ENCODE peak calls at places on chromosomes 4 and X, in eight cellular contexts. One of them, this sample, is unnamed.

GRCh38 chrX:153707406-153707805 is 16.8 kb downstream of the BCAP31 start:
- DNase-seq in NAMALWA: no peak
- DNase-seq in PC-3: no peak
- DNase-seq in lung microvascular endothelial cell: no peak
- DNase-seq in NCI-H82: no peak
- DNase-seq in CD4-positive, alpha-beta memory T cell: no peak
- DNase-seq in astrocyte of the spinal cord: no peak
- DNase-seq in anterior cingulate cortex: no peak
- DNase-seq in this sample: no peak

GRCh38 chr4:99669084-99669483 is 11.5 kb upstream of the C4orf54 start:
- DNase-seq in NAMALWA: no peak
- DNase-seq in PC-3: no peak
- DNase-seq in lung microvascular endothelial cell: no peak
- DNase-seq in NCI-H82: no peak
- DNase-seq in CD4-positive, alpha-beta memory T cell: no peak
- DNase-seq in astrocyte of the spinal cord: peak
- DNase-seq in anterior cingulate cortex: no peak
- DNase-seq in this sample: no peak

GRCh38 chr4:185479507-185479971 is 8.0 kb upstream of the CCDC110 start:
- DNase-seq in NAMALWA: peak
- DNase-seq in PC-3: no peak
- DNase-seq in lung microvascular endothelial cell: no peak
- DNase-seq in NCI-H82: no peak
- DNase-seq in CD4-positive, alpha-beta memory T cell: no peak
- DNase-seq in astrocyte of the spinal cord: no peak
- DNase-seq in anterior cingulate cortex: no peak
- DNase-seq in this sample: no peak

GRCh38 chrX:63250253-63250868 is 100.8 kb downstream of the SPIN4 start:
- DNase-seq in NAMALWA: peak
- DNase-seq in PC-3: peak
- DNase-seq in lung microvascular endothelial cell: peak
- DNase-seq in NCI-H82: no peak
- DNase-seq in CD4-positive, alpha-beta memory T cell: peak
- DNase-seq in astrocyte of the spinal cord: peak
- DNase-seq in anterior cingulate cortex: no peak
- DNase-seq in this sample: peak

GRCh38 chrX:144219035-144219434 is 335.2 kb downstream of the UBE2NL start:
- DNase-seq in NAMALWA: no peak
- DNase-seq in PC-3: peak
- DNase-seq in lung microvascular endothelial cell: no peak
- DNase-seq in NCI-H82: peak
- DNase-seq in CD4-positive, alpha-beta memory T cell: no peak
- DNase-seq in astrocyte of the spinal cord: no peak
- DNase-seq in anterior cingulate cortex: no peak
- DNase-seq in this sample: no peak

GRCh38 chrX:153179131-153179530 is at the start of gene MAGEA1:
- DNase-seq in NAMALWA: no peak
- DNase-seq in PC-3: no peak
- DNase-seq in lung microvascular endothelial cell: no peak
- DNase-seq in NCI-H82: no peak
- DNase-seq in CD4-positive, alpha-beta memory T cell: no peak
- DNase-seq in astrocyte of the spinal cord: no peak
- DNase-seq in anterior cingulate cortex: no peak
- DNase-seq in this sample: no peak

GRCh38 chr4:79578613-79579012 is 170.6 kb upstream of the GK2 start:
- DNase-seq in NAMALWA: no peak
- DNase-seq in PC-3: no peak
- DNase-seq in lung microvascular endothelial cell: no peak
- DNase-seq in NCI-H82: no peak
- DNase-seq in CD4-positive, alpha-beta memory T cell: no peak
- DNase-seq in astrocyte of the spinal cord: no peak
- DNase-seq in anterior cingulate cortex: no peak
- DNase-seq in this sample: no peak

GRCh38 chrX:130167040-130167439 is 1.4 kb upstream of the AIFM1 start:
- DNase-seq in NAMALWA: no peak
- DNase-seq in PC-3: no peak
- DNase-seq in lung microvascular endothelial cell: no peak
- DNase-seq in NCI-H82: no peak
- DNase-seq in CD4-positive, alpha-beta memory T cell: no peak
- DNase-seq in astrocyte of the spinal cord: no peak
- DNase-seq in anterior cingulate cortex: no peak
- DNase-seq in this sample: no peak

GRCh38 chr4:140052050-140052449 is 101.9 kb downstream of the MAML3 start:
- DNase-seq in NAMALWA: peak
- DNase-seq in PC-3: peak
- DNase-seq in lung microvascular endothelial cell: peak
- DNase-seq in NCI-H82: peak
- DNase-seq in CD4-positive, alpha-beta memory T cell: peak
- DNase-seq in astrocyte of the spinal cord: peak
- DNase-seq in anterior cingulate cortex: peak
- DNase-seq in this sample: peak

GRCh38 chr4:169150806-169151205 is 120.0 kb downstream of the SH3RF1 start:
- DNase-seq in NAMALWA: no peak
- DNase-seq in PC-3: no peak
- DNase-seq in lung microvascular endothelial cell: no peak
- DNase-seq in NCI-H82: no peak
- DNase-seq in CD4-positive, alpha-beta memory T cell: no peak
- DNase-seq in astrocyte of the spinal cord: no peak
- DNase-seq in anterior cingulate cortex: no peak
- DNase-seq in this sample: no peak

GRCh38 chr4:188091-188490 is 63.8 kb downstream of the ZNF718 start:
- DNase-seq in NAMALWA: no peak
- DNase-seq in PC-3: no peak
- DNase-seq in lung microvascular endothelial cell: no peak
- DNase-seq in NCI-H82: no peak
- DNase-seq in CD4-positive, alpha-beta memory T cell: no peak
- DNase-seq in astrocyte of the spinal cord: no peak
- DNase-seq in anterior cingulate cortex: no peak
- DNase-seq in this sample: no peak

GRCh38 chr4:8577972-8578371 is 2.2 kb upstream of the GPR78 start:
- DNase-seq in NAMALWA: no peak
- DNase-seq in PC-3: no peak
- DNase-seq in lung microvascular endothelial cell: no peak
- DNase-seq in NCI-H82: no peak
- DNase-seq in CD4-positive, alpha-beta memory T cell: no peak
- DNase-seq in astrocyte of the spinal cord: no peak
- DNase-seq in anterior cingulate cortex: no peak
- DNase-seq in this sample: no peak

GRCh38 chr4:32864713-32865351 is 2144.7 kb downstream of the PCDH7 start:
- DNase-seq in NAMALWA: no peak
- DNase-seq in PC-3: peak
- DNase-seq in lung microvascular endothelial cell: no peak
- DNase-seq in NCI-H82: no peak
- DNase-seq in CD4-positive, alpha-beta memory T cell: no peak
- DNase-seq in astrocyte of the spinal cord: no peak
- DNase-seq in anterior cingulate cortex: no peak
- DNase-seq in this sample: no peak

GRCh38 chr4:82648356-82648755 is 86.6 kb upstream of the TMEM150C start:
- DNase-seq in NAMALWA: no peak
- DNase-seq in PC-3: peak
- DNase-seq in lung microvascular endothelial cell: no peak
- DNase-seq in NCI-H82: no peak
- DNase-seq in CD4-positive, alpha-beta memory T cell: no peak
- DNase-seq in astrocyte of the spinal cord: peak
- DNase-seq in anterior cingulate cortex: no peak
- DNase-seq in this sample: no peak

GRCh38 chr4:123939621-123940020 is 543.0 kb downstream of the SPRY1 start:
- DNase-seq in NAMALWA: no peak
- DNase-seq in PC-3: peak
- DNase-seq in lung microvascular endothelial cell: peak
- DNase-seq in NCI-H82: no peak
- DNase-seq in CD4-positive, alpha-beta memory T cell: no peak
- DNase-seq in astrocyte of the spinal cord: peak
- DNase-seq in anterior cingulate cortex: no peak
- DNase-seq in this sample: no peak

GRCh38 chr4:11904991-11905760 is 476.5 kb upstream of the HS3ST1 start:
- DNase-seq in NAMALWA: no peak
- DNase-seq in PC-3: no peak
- DNase-seq in lung microvascular endothelial cell: peak
- DNase-seq in NCI-H82: no peak
- DNase-seq in CD4-positive, alpha-beta memory T cell: no peak
- DNase-seq in astrocyte of the spinal cord: no peak
- DNase-seq in anterior cingulate cortex: no peak
- DNase-seq in this sample: no peak

GRCh38 chrX:73913580-73913979 is 350.6 kb downstream of the CHIC1 start:
- DNase-seq in NAMALWA: no peak
- DNase-seq in PC-3: no peak
- DNase-seq in lung microvascular endothelial cell: peak
- DNase-seq in NCI-H82: peak
- DNase-seq in CD4-positive, alpha-beta memory T cell: no peak
- DNase-seq in astrocyte of the spinal cord: peak
- DNase-seq in anterior cingulate cortex: no peak
- DNase-seq in this sample: no peak

GRCh38 chr4:100424376-100424775 is 93.4 kb downstream of the EMCN start:
- DNase-seq in NAMALWA: no peak
- DNase-seq in PC-3: no peak
- DNase-seq in lung microvascular endothelial cell: no peak
- DNase-seq in NCI-H82: no peak
- DNase-seq in CD4-positive, alpha-beta memory T cell: no peak
- DNase-seq in astrocyte of the spinal cord: no peak
- DNase-seq in anterior cingulate cortex: no peak
- DNase-seq in this sample: no peak

GRCh38 chr4:38091636-38092035 is 131.4 kb downstream of the PTTG2 start:
- DNase-seq in NAMALWA: no peak
- DNase-seq in PC-3: no peak
- DNase-seq in lung microvascular endothelial cell: no peak
- DNase-seq in NCI-H82: no peak
- DNase-seq in CD4-positive, alpha-beta memory T cell: no peak
- DNase-seq in astrocyte of the spinal cord: peak
- DNase-seq in anterior cingulate cortex: no peak
- DNase-seq in this sample: no peak

GRCh38 chr4:123849495-123849894 is 452.9 kb downstream of the SPRY1 start:
- DNase-seq in NAMALWA: no peak
- DNase-seq in PC-3: no peak
- DNase-seq in lung microvascular endothelial cell: no peak
- DNase-seq in NCI-H82: peak
- DNase-seq in CD4-positive, alpha-beta memory T cell: no peak
- DNase-seq in astrocyte of the spinal cord: no peak
- DNase-seq in anterior cingulate cortex: no peak
- DNase-seq in this sample: no peak

GRCh38 chrX:57607295-57608187 is 15.7 kb downstream of the ZXDB start:
- DNase-seq in NAMALWA: no peak
- DNase-seq in PC-3: no peak
- DNase-seq in lung microvascular endothelial cell: no peak
- DNase-seq in NCI-H82: peak
- DNase-seq in CD4-positive, alpha-beta memory T cell: no peak
- DNase-seq in astrocyte of the spinal cord: no peak
- DNase-seq in anterior cingulate cortex: no peak
- DNase-seq in this sample: no peak

GRCh38 chr4:151691639-151692442 is 69.0 kb downstream of the GATB start:
- DNase-seq in NAMALWA: no peak
- DNase-seq in PC-3: no peak
- DNase-seq in lung microvascular endothelial cell: no peak
- DNase-seq in NCI-H82: no peak
- DNase-seq in CD4-positive, alpha-beta memory T cell: no peak
- DNase-seq in astrocyte of the spinal cord: no peak
- DNase-seq in anterior cingulate cortex: no peak
- DNase-seq in this sample: no peak

GRCh38 chr4:157728215-157728614 is 444.6 kb downstream of the GASK1B start:
- DNase-seq in NAMALWA: no peak
- DNase-seq in PC-3: no peak
- DNase-seq in lung microvascular endothelial cell: no peak
- DNase-seq in NCI-H82: no peak
- DNase-seq in CD4-positive, alpha-beta memory T cell: no peak
- DNase-seq in astrocyte of the spinal cord: no peak
- DNase-seq in anterior cingulate cortex: no peak
- DNase-seq in this sample: no peak

GRCh38 chr4:93771640-93772411 is 56.7 kb upstream of the ATOH1 start:
- DNase-seq in NAMALWA: no peak
- DNase-seq in PC-3: peak
- DNase-seq in lung microvascular endothelial cell: no peak
- DNase-seq in NCI-H82: no peak
- DNase-seq in CD4-positive, alpha-beta memory T cell: no peak
- DNase-seq in astrocyte of the spinal cord: no peak
- DNase-seq in anterior cingulate cortex: no peak
- DNase-seq in this sample: no peak

GRCh38 chrX:45601052-45601451 is 400.4 kb upstream of the DIPK2B start:
- DNase-seq in NAMALWA: no peak
- DNase-seq in PC-3: no peak
- DNase-seq in lung microvascular endothelial cell: no peak
- DNase-seq in NCI-H82: no peak
- DNase-seq in CD4-positive, alpha-beta memory T cell: no peak
- DNase-seq in astrocyte of the spinal cord: no peak
- DNase-seq in anterior cingulate cortex: no peak
- DNase-seq in this sample: no peak

GRCh38 chr4:142901166-142901662 is 55.1 kb upstream of the INPP4B start:
- DNase-seq in NAMALWA: no peak
- DNase-seq in PC-3: peak
- DNase-seq in lung microvascular endothelial cell: no peak
- DNase-seq in NCI-H82: peak
- DNase-seq in CD4-positive, alpha-beta memory T cell: no peak
- DNase-seq in astrocyte of the spinal cord: no peak
- DNase-seq in anterior cingulate cortex: no peak
- DNase-seq in this sample: no peak

GRCh38 chr4:37991623-37992410 is 31.6 kb downstream of the PTTG2 start:
- DNase-seq in NAMALWA: no peak
- DNase-seq in PC-3: no peak
- DNase-seq in lung microvascular endothelial cell: no peak
- DNase-seq in NCI-H82: no peak
- DNase-seq in CD4-positive, alpha-beta memory T cell: no peak
- DNase-seq in astrocyte of the spinal cord: no peak
- DNase-seq in anterior cingulate cortex: no peak
- DNase-seq in this sample: no peak

GRCh38 chr4:56468097-56468422 is 643 bp downstream of the SRP72 start:
- DNase-seq in NAMALWA: no peak
- DNase-seq in PC-3: peak
- DNase-seq in lung microvascular endothelial cell: peak
- DNase-seq in NCI-H82: peak
- DNase-seq in CD4-positive, alpha-beta memory T cell: no peak
- DNase-seq in astrocyte of the spinal cord: no peak
- DNase-seq in anterior cingulate cortex: no peak
- DNase-seq in this sample: no peak

GRCh38 chr4:16513876-16514275 is 287.6 kb upstream of the TAPT1 start:
- DNase-seq in NAMALWA: no peak
- DNase-seq in PC-3: no peak
- DNase-seq in lung microvascular endothelial cell: peak
- DNase-seq in NCI-H82: no peak
- DNase-seq in CD4-positive, alpha-beta memory T cell: no peak
- DNase-seq in astrocyte of the spinal cord: no peak
- DNase-seq in anterior cingulate cortex: no peak
- DNase-seq in this sample: no peak

GRCh38 chrX:119537487-119537886 is 27.7 kb downstream of the STEEP1 start:
- DNase-seq in NAMALWA: no peak
- DNase-seq in PC-3: no peak
- DNase-seq in lung microvascular endothelial cell: no peak
- DNase-seq in NCI-H82: no peak
- DNase-seq in CD4-positive, alpha-beta memory T cell: no peak
- DNase-seq in astrocyte of the spinal cord: no peak
- DNase-seq in anterior cingulate cortex: no peak
- DNase-seq in this sample: no peak

This sample was measured in effector CD4-positive, alpha-beta T cell.